ENCODE peak calls at places on chromosomes 6 and 20, in eight cellular contexts. C is fibroblast of pulmonary artery; R is H7; K is activated gamma-delta T cell treated with anti-CD3 and anti-CD28 coated beads, Interleukin-2, amount 50 U/mL, for 16 hours; T is cardiac muscle cell; N is activated CD4-positive, alpha-beta T cell treated with anti-CD3 and anti-CD28 coated beads, Interleukin-2, amount 50 U/mL, for 48 hours; W is GM23248; X is HuH-7. J is an unnamed sample.

GRCh38 chr6:9140181-9140580 is 704.8 kb upstream of the SLC35B3 start:
- DNase-seq in T (no peak), N (no peak), X (no peak), C (no peak), R (no peak), K (no peak), W (peak; percentile 44), J (no peak)

GRCh38 chr6:136607932-136608772 is 57.9 kb upstream of the MAP7 start:
- DNase-seq in R (peak; percentile 38), K (peak; percentile 65), N (peak; percentile 92), C (peak; percentile 71), T (peak; percentile 67), W (peak; percentile 59), X (peak; percentile 53), J (peak; percentile 82)

GRCh38 chr6:99016355-99016754 is 68.6 kb upstream of the FBXL4 start:
- DNase-seq in R (no peak), N (no peak), W (peak; percentile 68), X (no peak), K (no peak), T (no peak), C (peak; percentile 5), J (no peak)

GRCh38 chr6:169250660-169251059 is 3.0 kb downstream of the THBS2 start:
- DNase-seq in R (peak; percentile 79), X (no peak), W (peak; percentile 96), K (no peak), N (no peak), T (peak; percentile 86), C (peak; percentile 88), J (no peak)

GRCh38 chr6:44735631-44735963 is 348.1 kb downstream of the CDC5L start:
- DNase-seq in T (peak; percentile 44), C (peak; percentile 60), W (peak; percentile 42), N (peak; percentile 37), R (no peak), K (no peak), X (no peak), J (no peak)

GRCh38 chr6:33856655-33857054 is 52.9 kb upstream of the MLN start:
- DNase-seq in W (no peak), K (peak; percentile 48), T (no peak), N (peak; percentile 72), R (no peak), C (no peak), X (no peak), J (no peak)

GRCh38 chr20:11726021-11726420 is 191.7 kb upstream of the BTBD3 start:
- DNase-seq in R (no peak), T (no peak), W (no peak), X (no peak), K (no peak), C (no peak), N (no peak), J (no peak)

GRCh38 chr6:101011165-101011564 is 130.0 kb upstream of the ASCC3 start:
- DNase-seq in R (no peak), W (no peak), C (no peak), K (no peak), T (no peak), X (no peak), N (no peak), J (no peak)

GRCh38 chr20:62776692-62777527 is 19.4 kb upstream of the MRGBP start:
- DNase-seq in T (no peak), K (peak; percentile 23), X (no peak), C (no peak), R (peak; percentile 86), N (peak; percentile 73), W (no peak), J (no peak)

GRCh38 chr6:57297505-57297904 is 19.9 kb upstream of the PRIM2 start:
- DNase-seq in K (no peak), T (no peak), C (no peak), R (no peak), X (no peak), W (no peak), N (no peak), J (no peak)

GRCh38 chr6:7432391-7433207 is 43.0 kb downstream of the RIOK1 start:
- DNase-seq in T (no peak), K (no peak), X (no peak), C (no peak), W (no peak), R (peak; percentile 47), N (no peak), J (no peak)

GRCh38 chr6:126188271-126188909 is 151.5 kb upstream of the CENPW start:
- DNase-seq in W (peak; percentile 39), C (peak; percentile 81), K (no peak), N (no peak), T (peak; percentile 69), X (no peak), R (no peak), J (no peak)

GRCh38 chr6:140909156-140909555 is 1223.6 kb upstream of the GJE1 start:
- DNase-seq in X (no peak), K (no peak), N (no peak), R (no peak), T (no peak), C (peak; percentile 23), W (peak; percentile 50), J (no peak)

GRCh38 chr6:42212442-42212841 is 5.2 kb downstream of the MRPS10 start:
- DNase-seq in N (no peak), W (no peak), K (no peak), C (no peak), T (no peak), R (no peak), X (no peak), J (no peak)

GRCh38 chr6:41670703-41671360 is 32.6 kb downstream of the MDFI start:
- DNase-seq in X (no peak), T (no peak), R (no peak), C (no peak), K (no peak), N (no peak), W (no peak), J (no peak)

GRCh38 chr6:117265425-117266266 is at the start of gene VGLL2:
- DNase-seq in K (no peak), C (peak; percentile 48), T (peak; percentile 62), R (peak; percentile 84), N (no peak), W (peak; percentile 77), X (peak; percentile 92), J (peak; percentile 78)

GRCh38 chr6:159042003-159042823 is 2.6 kb downstream of the TAGAP start:
- DNase-seq in T (peak; percentile 66), X (peak; percentile 82), K (peak; percentile 62), W (peak; percentile 67), N (peak; percentile 68), R (peak; percentile 81), C (peak; percentile 66), J (peak; percentile 67)

GRCh38 chr6:30042476-30042875 is 18.6 kb upstream of the POLR1H start:
- DNase-seq in K (no peak), W (no peak), C (no peak), N (no peak), R (no peak), X (no peak), T (no peak), J (no peak)

GRCh38 chr6:137581019-137581707 is 87.0 kb upstream of the OLIG3 start:
- DNase-seq in C (no peak), W (no peak), R (no peak), K (no peak), T (no peak), N (no peak), X (no peak), J (no peak)

GRCh38 chr6:131917318-131917717 is 33.9 kb downstream of the CCN2 start:
- DNase-seq in W (peak; percentile 11), K (no peak), T (peak; percentile 23), N (no peak), C (no peak), X (no peak), R (no peak), J (no peak)

GRCh38 chr20:19594896-19595295 is 163.2 kb upstream of the RIN2 start:
- DNase-seq in W (no peak), R (no peak), C (no peak), X (no peak), N (no peak), K (no peak), T (no peak), J (no peak)

GRCh38 chr6:105994522-105995402 is 91.4 kb upstream of the PRDM1 start:
- DNase-seq in K (peak; percentile 21), N (peak; percentile 66), T (peak; percentile 59), W (peak; percentile 90), C (peak; percentile 49), X (peak; percentile 49), R (peak; percentile 77), J (peak; percentile 69)

J was measured in nephron progenitor cell.